ENCODE peak calls at places on chromosomes 11 and 22, in six cellular contexts. W is left ventricle myocardium inferior, Z is spleen, J is lower lobe of right lung, X is AG09309, K is prostate gland. B is an unnamed sample.
A peak's percentile ranks its signal among the peaks of the same experiment; 100 is the strongest.

GRCh38 chr22:45758603-45759002 is 87.0 kb downstream of the ATXN10 start:
- DNase-seq in W (no peak), Z (no peak), J (no peak), X (no peak), K (no peak), B (no peak)

GRCh38 chr11:113553235-113553634 is 78.0 kb upstream of the DRD2 start:
- DNase-seq in W (no peak), Z (no peak), J (no peak), X (peak; percentile 98), K (no peak), B (peak; percentile 71)

GRCh38 chr22:17072877-17073276 is 11.9 kb upstream of the IL17RA start:
- DNase-seq in W (no peak), Z (no peak), J (no peak), X (no peak), K (no peak), B (no peak)

GRCh38 chr11:69463181-69463891 is 18.1 kb upstream of the LINC01488 start:
- DNase-seq in W (peak; percentile 49), Z (peak; percentile 58), J (peak; percentile 47), X (no peak), K (no peak), B (no peak)

GRCh38 chr11:2532704-2533641 is 88.2 kb downstream of the KCNQ1 start:
- DNase-seq in W (peak; percentile 89), Z (peak; percentile 98), J (peak; percentile 93), X (peak; percentile 34), K (peak; percentile 91), B (peak; percentile 92)

GRCh38 chr11:79982185-79982584 is 541.4 kb upstream of the TENM4 start:
- DNase-seq in W (no peak), Z (no peak), J (no peak), X (no peak), K (no peak), B (no peak)

GRCh38 chr22:35587447-35587870 is 29.7 kb downstream of the MB start:
- DNase-seq in W (peak; percentile 91), Z (no peak), J (peak; percentile 80), X (no peak), K (peak; percentile 74), B (peak; percentile 30)

GRCh38 chr11:79434263-79434662 is 6.6 kb downstream of the TENM4 start:
- DNase-seq in W (no peak), Z (no peak), J (no peak), X (no peak), K (no peak), B (no peak)

GRCh38 chr11:120121914-120122473 is 15.9 kb downstream of the TRIM29 start:
- DNase-seq in W (no peak), Z (no peak), J (peak; percentile 76), X (no peak), K (no peak), B (no peak)

GRCh38 chr22:38089474-38089851 is 5.5 kb upstream of the SLC16A8 start:
- DNase-seq in W (no peak), Z (no peak), J (no peak), X (no peak), K (no peak), B (no peak)
- H3K4me3 ChIP-seq in W (peak overlapping the region; percentile 49), Z (no peak overlapping the region), J (no peak overlapping the region), X (no peak overlapping the region), K (no peak overlapping the region), B (peak overlapping the region; percentile 3)

GRCh38 chr22:49356428-49356827 is 471.2 kb downstream of the BRD1 start:
- DNase-seq in W (no peak), Z (no peak), J (no peak), X (no peak), K (no peak), B (no peak)

GRCh38 chr22:49352361-49353169 is 475.1 kb downstream of the BRD1 start:
- DNase-seq in W (no peak), Z (peak; percentile 65), J (peak; percentile 30), X (no peak), K (no peak), B (no peak)

GRCh38 chr22:49353185-49353584 is 474.5 kb downstream of the BRD1 start:
- DNase-seq in W (no peak), Z (peak; percentile 31), J (peak; percentile 19), X (no peak), K (no peak), B (no peak)

GRCh38 chr22:49355206-49355920 is 472.3 kb downstream of the BRD1 start:
- DNase-seq in W (no peak), Z (peak; percentile 53), J (peak; percentile 24), X (no peak), K (no peak), B (no peak)

GRCh38 chr22:49354516-49355205 is 473.0 kb downstream of the BRD1 start:
- DNase-seq in W (no peak), Z (peak; percentile 53), J (peak; percentile 20), X (no peak), K (no peak), B (no peak)
- H3K4me3 ChIP-seq in W (no peak overlapping the region), Z (no peak overlapping the region), J (no peak overlapping the region), X (no peak overlapping the region), K (no peak overlapping the region), B (no peak overlapping the region)

DNA sequence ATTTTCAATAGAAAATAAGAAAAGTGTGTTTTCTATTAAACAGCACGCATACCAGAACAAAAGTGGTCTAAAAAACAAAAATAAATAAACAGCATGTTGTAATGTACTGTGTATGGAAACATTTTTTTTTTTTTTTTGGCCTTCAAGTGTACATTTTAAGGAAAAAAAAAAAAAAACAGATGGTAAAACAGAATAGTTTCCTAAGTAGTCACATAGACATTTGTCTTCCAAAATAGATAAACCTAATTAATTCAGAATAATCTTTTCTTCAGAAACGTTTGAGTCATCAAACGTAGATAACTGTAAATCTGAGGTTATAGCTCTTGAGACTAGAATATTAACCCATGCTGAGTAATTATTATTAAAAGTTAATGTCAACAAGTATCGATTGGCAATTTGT is 396 bp upstream of the CFAP300 start:
- DNase-seq in W (no peak), Z (no peak), J (no peak), X (peak; percentile 16), K (no peak), B (no peak)
- H3K4me3 ChIP-seq in W (peak overlapping the region; percentile 70), Z (peak overlapping the region; percentile 20), J (peak overlapping the region; percentile 57), X (peak overlapping the region; percentile 73), K (peak overlapping the region; percentile 46), B (peak overlapping the region; percentile 64)

DNA sequence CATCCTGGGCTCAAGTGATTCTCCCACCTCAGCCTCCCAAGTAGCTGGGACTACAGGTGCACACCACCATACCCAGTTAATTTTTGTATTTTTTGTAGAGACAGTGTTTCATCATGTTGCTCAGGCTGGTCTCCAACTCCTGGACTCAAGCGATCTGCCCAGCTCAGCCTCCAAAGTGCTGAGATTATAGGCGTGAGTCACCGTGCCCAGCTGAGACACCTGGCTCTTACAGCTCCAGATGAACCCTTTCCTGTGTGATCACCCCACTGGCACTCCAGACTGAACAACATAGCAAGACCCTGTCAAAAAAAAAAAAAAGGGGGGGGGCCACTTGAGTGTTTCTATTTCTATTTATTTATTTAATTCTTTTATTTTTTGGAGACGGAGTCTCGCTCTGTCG is 1.0 kb upstream of the ADSL start:
- DNase-seq in W (no peak), Z (no peak), J (no peak), X (no peak), K (no peak), B (no peak)
- H3K4me3 ChIP-seq in W (peak overlapping the region; percentile 86), Z (peak overlapping the region; percentile 92), J (peak overlapping the region; percentile 73), X (peak overlapping the region; percentile 99), K (peak overlapping the region; percentile 67), B (peak overlapping the region; percentile 71)